ENCODE peak calls at places on chromosome 13, in seven cellular contexts. H, A, S, G, R, O and W are unnamed samples. For H3K4me1, the result is how much of the 10 kb centered on the place peaks cover.

GRCh38 chr13:73198888-73199497 is 140.2 kb downstream of the KLF5 start:
- DNase-seq in H (no peak), A (no peak), S (no peak), G (no peak), R (no peak), O (no peak), W (no peak)

GRCh38 chr13:106499905-106500304 is 35.6 kb downstream of the EFNB2 start:
- DNase-seq in H (no peak), A (no peak), S (no peak), G (no peak), R (no peak), O (no peak), W (no peak)

GRCh38 chr13:20411638-20412342 is 113.9 kb downstream of the CRYL1 start:
- DNase-seq in H (no peak), A (no peak), S (no peak), G (no peak), R (no peak), O (no peak), W (no peak)

GRCh38 chr13:44667950-44668349 is 91.8 kb upstream of the TSC22D1 start:
- DNase-seq in H (no peak), A (no peak), S (peak), G (no peak), R (no peak), O (no peak), W (no peak)

GRCh38 chr13:113990321-113990837 is 16.5 kb upstream of the C13orf46 start:
- DNase-seq in H (no peak), A (no peak), S (no peak), G (peak), R (no peak), O (peak), W (no peak)

GRCh38 chr13:110311721-110312668 is 4.9 kb downstream of the COL4A2 start:
- DNase-seq in H (no peak), A (no peak), S (no peak), G (no peak), R (no peak), O (no peak), W (peak)

GRCh38 chr13:27973956-27974662 is 5.0 kb upstream of the CDX2 start:
- DNase-seq in H (no peak), A (no peak), S (no peak), G (no peak), R (no peak), O (no peak), W (no peak)

GRCh38 chr13:20127563-20128458 is 33.0 kb downstream of the GJA3 start:
- DNase-seq in H (peak), A (no peak), S (peak), G (peak), R (no peak), O (peak), W (peak)

GRCh38 chr13:30808600-30808999 is 73.3 kb downstream of the ALOX5AP start:
- DNase-seq in H (no peak), A (no peak), S (no peak), G (no peak), R (no peak), O (no peak), W (no peak)

GRCh38 chr13:93270769-93271753 is 44.5 kb downstream of the GPC6 start:
- DNase-seq in H (no peak), A (no peak), S (no peak), G (no peak), R (no peak), O (no peak), W (no peak)

GRCh38 chr13:32443111-32443510 is 15.2 kb upstream of the N4BP2L1 start:
- DNase-seq in H (no peak), A (peak), S (no peak), G (no peak), R (no peak), O (no peak), W (no peak)

DNA sequence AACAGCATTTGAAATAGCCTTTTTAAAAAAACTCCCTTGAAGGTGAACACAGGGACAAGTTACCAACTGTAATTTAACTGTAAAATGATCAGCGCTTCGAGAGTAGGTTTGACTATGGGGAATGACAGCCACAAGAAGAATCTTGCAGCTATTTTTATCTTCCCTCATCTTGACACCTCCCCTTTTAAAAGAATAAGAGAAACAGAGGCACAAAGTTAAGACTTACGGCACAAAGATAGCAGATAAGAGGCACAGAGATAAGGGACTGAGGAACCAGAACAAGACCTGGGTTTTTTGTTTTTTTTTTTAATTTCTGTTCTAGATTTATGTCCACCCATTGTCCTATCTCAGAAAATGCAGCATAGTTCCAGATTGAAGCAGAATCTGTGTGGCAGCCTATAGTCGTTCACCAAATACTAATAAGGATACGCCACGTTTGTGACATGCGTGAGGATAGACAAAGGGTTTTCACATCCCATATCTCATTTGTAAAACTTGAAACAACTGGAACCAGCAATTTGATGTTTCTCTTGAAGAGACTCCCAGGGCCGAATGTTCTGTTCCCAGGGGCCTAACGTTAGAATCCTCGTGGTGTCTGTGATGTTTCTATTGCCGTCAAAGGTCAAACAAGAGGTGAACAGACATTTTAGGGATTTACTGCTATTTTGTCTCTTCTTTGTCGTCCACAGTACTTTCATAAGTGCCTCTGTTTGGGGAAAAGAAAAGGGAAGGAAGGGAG is 154.9 kb downstream of the DCT start:
- DNase-seq in H (no peak), A (no peak), S (no peak), G (no peak), R (no peak), O (no peak), W (no peak)
- H3K4me3 ChIP-seq in H (no peak), A (no peak), S (no peak), G (no peak), R (no peak), O (no peak), W (no peak)

GRCh38 chr13:38900188-38900587 is 90.4 kb downstream of the STOML3 start:
- DNase-seq in H (no peak), A (peak), S (peak), G (no peak), R (no peak), O (no peak), W (no peak)
- H3K4me1 ChIP-seq in H (under half), A (under half), S (under half), G (under half), R (under half), O (under half), W (under half)

GRCh38 chr13:35722438-35723060 is 246.1 kb upstream of the MAB21L1 start:
- DNase-seq in H (no peak), A (no peak), S (no peak), G (no peak), R (no peak), O (no peak), W (no peak)
- H3K4me3 ChIP-seq in H (no peak), A (no peak), S (no peak), G (no peak), R (no peak), O (no peak), W (no peak)

DNA sequence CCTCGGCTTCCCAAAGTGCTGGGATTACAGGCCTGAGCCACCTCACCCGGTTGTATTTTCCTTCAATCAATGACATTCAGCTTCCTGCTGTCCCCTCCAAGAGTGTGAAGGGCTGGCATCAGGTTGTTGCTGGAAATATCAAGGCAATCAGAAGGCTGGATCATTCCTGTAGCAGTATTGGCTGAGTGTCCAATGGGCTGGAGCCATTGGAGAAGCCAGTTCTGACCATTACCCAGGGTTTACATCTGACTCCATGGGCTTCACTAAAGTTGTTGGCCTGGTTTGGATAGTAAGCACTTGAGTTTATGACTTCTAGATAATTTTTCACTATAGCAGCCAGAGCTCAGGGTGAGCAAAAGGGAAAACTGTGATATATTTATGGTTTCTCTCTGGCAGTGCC is 137.0 kb downstream of the DLEU7 start:
- DNase-seq in H (no peak), A (no peak), S (no peak), G (no peak), R (no peak), O (no peak), W (no peak)
- H3K4me1 ChIP-seq in H (under half), A (under half), S (under half), G (under half), R (under half), O (under half), W (under half)

GRCh38 chr13:42038661-42039456 is 9.6 kb upstream of the DGKH start:
- DNase-seq in H (no peak), A (no peak), S (peak), G (peak), R (no peak), O (peak), W (no peak)
- H3K4me3 ChIP-seq in H (no peak), A (no peak), S (peak), G (peak), R (peak), O (no peak), W (peak)

GRCh38 chr13:51594432-51594831 is 10.2 kb downstream of the WDFY2 start:
- DNase-seq in H (no peak), A (no peak), S (no peak), G (no peak), R (no peak), O (no peak), W (no peak)

GRCh38 chr13:51590231-51590630 is 6.0 kb downstream of the WDFY2 start:
- DNase-seq in H (no peak), A (no peak), S (no peak), G (no peak), R (no peak), O (no peak), W (no peak)

GRCh38 chr13:51588406-51588949 is 4.2 kb downstream of the WDFY2 start:
- DNase-seq in H (no peak), A (no peak), S (peak), G (no peak), R (no peak), O (no peak), W (no peak)

GRCh38 chr13:51589793-51590192 is 5.5 kb downstream of the WDFY2 start:
- DNase-seq in H (no peak), A (no peak), S (no peak), G (no peak), R (no peak), O (no peak), W (no peak)

DNA sequence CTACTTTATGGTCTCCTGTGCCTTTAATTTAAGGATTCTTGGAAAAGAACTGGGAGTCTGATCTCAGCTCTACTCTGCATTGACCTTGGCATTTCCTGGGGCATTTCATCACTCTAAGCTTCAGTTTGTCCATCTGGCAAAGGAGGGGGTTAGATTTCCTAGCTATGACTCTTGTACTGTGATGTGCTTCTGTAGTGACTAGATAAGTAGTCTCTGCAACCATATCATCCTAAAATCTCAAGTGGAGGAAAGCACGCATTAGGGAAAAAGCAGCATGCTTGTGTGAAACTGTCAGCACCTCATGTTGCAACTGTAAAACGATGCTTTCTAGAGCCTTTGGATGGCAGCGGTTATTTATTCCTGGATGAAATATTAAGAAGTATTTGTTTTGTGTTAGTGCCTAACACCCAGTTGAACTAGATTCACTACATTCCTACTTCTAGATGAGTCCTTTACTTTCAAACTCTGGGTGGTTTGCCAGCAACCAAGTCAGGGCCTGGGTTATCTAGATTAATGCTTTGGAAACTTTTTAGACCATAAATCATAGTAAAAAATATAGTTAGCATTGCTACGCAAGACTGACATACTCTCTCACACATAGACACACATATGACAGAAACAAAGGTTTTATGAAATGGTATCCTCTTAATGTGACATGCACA is 6.8 kb downstream of the WDFY2 start:
- DNase-seq in H (no peak), A (no peak), S (no peak), G (no peak), R (peak), O (no peak), W (no peak)
- H3K4me1 ChIP-seq in H (under half), A (under half), S (half or more), G (under half), R (under half), O (under half), W (half or more)

GRCh38 chr13:99992912-99993311 is 11.3 kb downstream of the ZIC2 start:
- DNase-seq in H (no peak), A (no peak), S (no peak), G (no peak), R (no peak), O (no peak), W (peak)

GRCh38 chr13:99991013-99991805 is 9.6 kb downstream of the ZIC2 start:
- DNase-seq in H (peak), A (no peak), S (peak), G (no peak), R (no peak), O (no peak), W (peak)

GRCh38 chr13:99990045-99990977 is 8.7 kb downstream of the ZIC2 start:
- DNase-seq in H (peak), A (no peak), S (peak), G (no peak), R (no peak), O (no peak), W (no peak)

GRCh38 chr13:99992376-99992775 is 10.8 kb downstream of the ZIC2 start:
- DNase-seq in H (no peak), A (no peak), S (peak), G (no peak), R (no peak), O (no peak), W (no peak)

GRCh38 chr13:99991806-99992242 is 10.2 kb downstream of the ZIC2 start:
- DNase-seq in H (no peak), A (no peak), S (peak), G (no peak), R (no peak), O (no peak), W (peak)
- H3K4me3 ChIP-seq in H (no peak), A (no peak), S (peak), G (no peak), R (no peak), O (no peak), W (no peak)